ENCODE peak calls at places on chromosomes 4 and X, in ten cellular contexts. U, Q, I, R, V, J, G, W, F and E are unnamed samples. For H3K4me1 and H3K36me3, the result is how much of the 10 kb centered on the place peaks cover.

GRCh38 chrX:150255441-150256296 is 107.4 kb upstream of the MAMLD1 start:
- DNase-seq in I (no peak), V (no peak), R (no peak), W (no peak), F (no peak), Q (no peak), G (no peak), U (no peak), J (no peak), E (no peak)

GRCh38 chr4:141134586-141134985 is 1.3 kb upstream of the RNF150 start:
- DNase-seq in W (no peak), R (no peak), V (no peak), I (no peak), J (no peak), F (no peak), U (no peak), Q (no peak), G (no peak), E (no peak)

GRCh38 chr4:54912155-54912554 is 213.2 kb downstream of the KDR start:
- DNase-seq in J (no peak), U (no peak), I (no peak), W (no peak), F (no peak), Q (no peak), G (no peak), R (no peak), V (no peak), E (no peak)

GRCh38 chrX:29090811-29091210 is 503.6 kb downstream of the IL1RAPL1 start:
- DNase-seq in U (no peak), W (no peak), I (no peak), R (no peak), F (no peak), V (no peak), J (no peak), Q (no peak), G (peak), E (no peak)

GRCh38 chr4:7769308-7769841 is 170.3 kb downstream of the AFAP1 start:
- DNase-seq in J (no peak), G (no peak), I (no peak), U (no peak), Q (no peak), F (no peak), R (no peak), W (no peak), V (no peak), E (no peak)

GRCh38 chrX:148609766-148610698 is 109.6 kb downstream of the AFF2 start:
- DNase-seq in F (no peak), R (peak), V (no peak), G (no peak), Q (no peak), W (no peak), J (no peak), U (no peak), I (no peak), E (no peak)

GRCh38 chr4:123478859-123479345 is 82.3 kb downstream of the SPRY1 start:
- DNase-seq in Q (no peak), U (no peak), G (peak), I (no peak), J (no peak), F (no peak), V (peak), R (peak), W (no peak), E (peak)

GRCh38 chr4:40621592-40622512 is 7.8 kb downstream of the RBM47 start:
- DNase-seq in I (peak), U (peak), W (no peak), Q (peak), R (peak), J (peak), V (peak), F (peak), G (peak), E (peak)

GRCh38 chrX:120664081-120664480 is 34.2 kb upstream of the C1GALT1C1 start:
- DNase-seq in R (no peak), V (no peak), F (no peak), G (peak), U (no peak), J (no peak), I (no peak), W (no peak), Q (no peak), E (no peak)

GRCh38 chrX:27336466-27337091 is 126.6 kb downstream of the PPP4R3C start:
- DNase-seq in U (no peak), J (peak), Q (peak), W (no peak), V (peak), F (no peak), R (peak), G (peak), I (peak), E (peak)

GRCh38 chr4:91596683-91597082 is 707.1 kb upstream of the GRID2 start:
- DNase-seq in W (no peak), V (no peak), I (no peak), U (no peak), G (no peak), R (no peak), J (no peak), Q (no peak), F (no peak), E (no peak)

GRCh38 chr4:10011885-10012284 is 9.4 kb downstream of the SLC2A9 start:
- DNase-seq in F (no peak), V (no peak), U (no peak), W (no peak), R (no peak), Q (no peak), J (no peak), I (no peak), G (no peak), E (no peak)
- H3K4me1 ChIP-seq in F (under half), V (under half), U (under half), W (under half), R (under half), Q (under half), J (under half), I (under half), G (under half), E (under half)

DNA sequence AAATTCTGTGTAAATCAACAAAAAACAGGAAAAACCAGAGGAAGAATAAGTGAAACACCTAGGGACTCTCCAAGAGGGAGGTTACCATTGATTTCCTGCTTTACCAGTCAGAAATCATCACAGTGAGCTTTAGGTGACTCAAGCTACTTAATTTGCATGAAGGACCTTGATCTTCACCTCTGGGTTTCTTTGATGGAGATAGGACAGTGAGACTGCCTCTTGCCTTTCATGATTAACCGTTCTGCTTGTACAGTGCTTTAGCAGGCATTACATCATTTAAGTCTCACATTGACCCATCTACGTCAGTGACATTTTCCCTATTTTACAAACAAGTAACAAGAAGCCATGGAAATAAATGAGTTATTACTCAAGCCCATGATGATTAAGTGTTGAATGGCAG is 3.4 kb upstream of the GK start:
- DNase-seq in I (no peak), Q (no peak), G (peak), F (no peak), U (no peak), R (no peak), J (no peak), W (no peak), V (no peak), E (no peak)
- TF ChIP-seq POLR2A in I (no peak), Q (no peak), G (no peak), F (no peak), U (no peak), R (no peak), J (no peak), W (no peak), V (no peak), E (no peak)

GRCh38 chr4:38993683-38994082 is 38.5 kb downstream of the TMEM156 start:
- DNase-seq in J (no peak), W (no peak), G (no peak), F (no peak), U (no peak), I (no peak), Q (no peak), V (no peak), R (no peak), E (no peak)

GRCh38 chr4:38989487-38989886 is 42.7 kb downstream of the TMEM156 start:
- DNase-seq in G (peak), W (no peak), R (no peak), I (no peak), U (no peak), V (no peak), Q (no peak), F (no peak), J (no peak), E (no peak)

GRCh38 chr4:38987491-38987890 is 44.7 kb downstream of the TMEM156 start:
- DNase-seq in F (no peak), W (no peak), Q (no peak), R (no peak), V (no peak), I (no peak), J (no peak), U (no peak), G (no peak), E (no peak)

GRCh38 chr4:38994135-38994534 is 38.1 kb downstream of the TMEM156 start:
- DNase-seq in V (no peak), Q (no peak), U (no peak), J (no peak), G (no peak), F (no peak), R (no peak), W (no peak), I (no peak), E (no peak)

GRCh38 chr4:38990241-38990640 is 42.0 kb downstream of the TMEM156 start:
- DNase-seq in I (no peak), J (no peak), W (no peak), V (no peak), G (no peak), U (no peak), R (no peak), Q (no peak), F (no peak), E (no peak)
- H3K36me3 ChIP-seq in I (under half), J (under half), W (under half), V (under half), G (under half), U (under half), R (under half), Q (under half), F (under half), E (under half)

GRCh38 chrX:38341442-38341841 is 11.0 kb upstream of the OTC start:
- DNase-seq in F (no peak), V (no peak), W (no peak), Q (no peak), I (no peak), U (no peak), G (no peak), J (no peak), R (no peak), E (no peak)

GRCh38 chrX:38346150-38346549 is 6.3 kb upstream of the OTC start:
- DNase-seq in J (no peak), W (no peak), Q (no peak), I (no peak), F (no peak), R (no peak), U (no peak), V (no peak), G (no peak), E (no peak)

GRCh38 chrX:38347136-38347535 is 5.3 kb upstream of the OTC start:
- DNase-seq in J (no peak), G (peak), V (no peak), I (no peak), Q (no peak), R (peak), F (no peak), U (no peak), W (no peak), E (no peak)

GRCh38 chrX:38342853-38343778 is 9.3 kb upstream of the OTC start:
- DNase-seq in Q (no peak), G (no peak), U (no peak), J (no peak), R (no peak), V (peak), F (no peak), W (no peak), I (no peak), E (no peak)
- H3K4me1 ChIP-seq in Q (under half), G (under half), U (under half), J (under half), R (under half), V (under half), F (under half), W (under half), I (under half), E (under half)

GRCh38 chr4:10460313-10461047 is 3.3 kb upstream of the ZNF518B start:
- DNase-seq in I (no peak), W (no peak), V (no peak), F (no peak), U (no peak), J (no peak), G (no peak), R (no peak), Q (no peak), E (no peak)

GRCh38 chr4:10458190-10458589 is 964 bp upstream of the ZNF518B start:
- DNase-seq in I (peak), G (no peak), W (no peak), R (no peak), F (no peak), V (no peak), J (no peak), U (no peak), Q (no peak), E (no peak)

GRCh38 chr4:10457255-10457801 is at the start of gene ZNF518B:
- DNase-seq in I (peak), G (peak), J (peak), W (peak), F (peak), U (peak), Q (peak), V (peak), R (peak), E (peak)

GRCh38 chr4:10461091-10461849 is 4.0 kb upstream of the ZNF518B start:
- DNase-seq in U (peak), I (peak), W (peak), Q (peak), R (peak), V (peak), F (no peak), G (peak), J (peak), E (peak)

GRCh38 chr4:10459305-10459704 is 2.1 kb upstream of the ZNF518B start:
- DNase-seq in F (no peak), J (no peak), I (no peak), V (no peak), Q (no peak), G (no peak), R (no peak), W (no peak), U (no peak), E (no peak)
- TF ChIP-seq POLR2A in F (no peak), J (no peak), I (no peak), V (no peak), Q (no peak), G (no peak), R (no peak), W (no peak), U (no peak), E (no peak)

DNA sequence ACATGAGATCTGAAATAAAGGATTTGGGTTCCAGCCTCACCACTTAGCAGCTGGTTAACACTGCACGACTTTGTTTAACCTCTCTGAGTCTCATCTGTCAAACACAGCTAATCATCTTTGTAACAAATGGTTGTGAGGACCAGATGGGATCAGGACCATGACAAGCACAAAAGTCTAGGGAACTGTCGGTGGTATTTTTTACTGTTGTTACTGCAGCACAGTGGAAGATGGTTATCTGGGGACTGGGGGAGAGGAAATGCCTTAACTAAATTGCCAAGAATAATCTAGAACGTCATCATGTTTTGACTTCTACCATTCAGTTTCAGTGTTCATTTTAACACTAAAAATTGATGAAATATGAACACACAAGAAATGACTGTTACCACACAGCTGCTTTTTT is 99.5 kb downstream of the ADGRA3 start:
- DNase-seq in F (no peak), I (no peak), V (no peak), W (no peak), R (no peak), G (peak), Q (no peak), J (no peak), U (no peak), E (no peak)
- H3K36me3 ChIP-seq in F (under half), I (under half), V (under half), W (under half), R (under half), G (under half), Q (under half), J (under half), U (under half), E (under half)